ENCODE peak calls at places on chromosome 21, in five cellular contexts. K, I, N, X and M are unnamed samples.

GRCh38 chr21:41891132-41891531 is 12.0 kb upstream of the PRDM15 start:
- DNase-seq in K (no peak), I (no peak), N (no peak), X (no peak), M (no peak)

GRCh38 chr21:40333731-40334130 is 466.5 kb downstream of the PCP4 start:
- DNase-seq in K (no peak), I (no peak), N (no peak), X (no peak), M (no peak)

GRCh38 chr21:36150192-36150711 is 6.4 kb upstream of the DOP1B start:
- DNase-seq in K (peak; percentile 58), I (no peak), N (peak; percentile 53), X (no peak), M (no peak)

GRCh38 chr21:20698585-20698984 is 299.6 kb upstream of the NCAM2 start:
- DNase-seq in K (no peak), I (no peak), N (no peak), X (no peak), M (no peak)

GRCh38 chr21:21175798-21176334 is 177.7 kb downstream of the NCAM2 start:
- DNase-seq in K (no peak), I (no peak), N (no peak), X (no peak), M (no peak)

GRCh38 chr21:25891596-25891995 is 156.8 kb downstream of the GABPA start:
- DNase-seq in K (no peak), I (no peak), N (no peak), X (no peak), M (no peak)

GRCh38 chr21:37366488-37367300 is at the start of gene DYRK1A:
- DNase-seq in K (peak; percentile 99), I (peak; percentile 95), N (peak; percentile 98), X (peak; percentile 96), M (peak; percentile 84)

GRCh38 chr21:22374218-22374969 is 1376.2 kb downstream of the NCAM2 start:
- DNase-seq in K (no peak), I (no peak), N (no peak), X (no peak), M (no peak)

GRCh38 chr21:26850116-26850643 is 5.0 kb upstream of the ADAMTS1 start:
- DNase-seq in K (peak; percentile 75), I (no peak), N (no peak), X (no peak), M (peak; percentile 27)

GRCh38 chr21:18499761-18500376 is 96.3 kb upstream of the TMPRSS15 start:
- DNase-seq in K (peak; percentile 52), I (no peak), N (peak; percentile 83), X (no peak), M (no peak)

GRCh38 chr21:32359719-32360260 is 33.0 kb downstream of the URB1 start:
- DNase-seq in K (no peak), I (no peak), N (peak; percentile 65), X (no peak), M (no peak)

GRCh38 chr21:37128069-37128468 is 55.0 kb downstream of the TTC3 start:
- DNase-seq in K (no peak), I (no peak), N (no peak), X (no peak), M (no peak)

GRCh38 chr21:41653944-41654625 is 112.8 kb downstream of the RIPK4 start:
- DNase-seq in K (peak; percentile 42), I (no peak), N (no peak), X (peak; percentile 50), M (no peak)

GRCh38 chr21:24955275-24955961 is 651.9 kb downstream of the MRPL39 start:
- DNase-seq in K (no peak), I (no peak), N (no peak), X (no peak), M (no peak)

GRCh38 chr21:26007911-26008579 is 162.5 kb downstream of the APP start:
- DNase-seq in K (peak; percentile 74), I (no peak), N (no peak), X (no peak), M (no peak)

GRCh38 chr21:44064852-44065403 is 42.3 kb upstream of the PWP2 start:
- DNase-seq in K (no peak), I (no peak), N (no peak), X (no peak), M (no peak)

GRCh38 chr21:32088471-32088870 is 190.4 kb downstream of the MIS18A start:
- DNase-seq in K (no peak), I (no peak), N (no peak), X (no peak), M (no peak)

GRCh38 chr21:31111093-31111492 is 72.8 kb upstream of the KRTAP19-8 start:
- DNase-seq in K (no peak), I (no peak), N (no peak), X (no peak), M (no peak)

GRCh38 chr21:36629061-36629460 is 69.9 kb upstream of the SIM2 start:
- DNase-seq in K (no peak), I (no peak), N (no peak), X (no peak), M (no peak)

GRCh38 chr21:37095821-37096220 is 22.8 kb downstream of the TTC3 start:
- DNase-seq in K (no peak), I (no peak), N (no peak), X (no peak), M (no peak)

GRCh38 chr21:25639922-25640670 is 1.0 kb downstream of the JAM2 start:
- DNase-seq in K (no peak), I (peak; percentile 33), N (peak; percentile 60), X (no peak), M (no peak)

GRCh38 chr21:33117268-33117888 is 47.4 kb downstream of the OLIG1 start:
- DNase-seq in K (no peak), I (no peak), N (no peak), X (no peak), M (no peak)

GRCh38 chr21:43340491-43341348 is 86.2 kb downstream of the SIK1 start:
- DNase-seq in K (peak; percentile 85), I (no peak), N (no peak), X (no peak), M (peak; percentile 19)

GRCh38 chr21:38788275-38788911 is 17.3 kb upstream of the ETS2 start:
- DNase-seq in K (no peak), I (no peak), N (no peak), X (no peak), M (no peak)

GRCh38 chr21:38787461-38788274 is 18.1 kb upstream of the ETS2 start:
- DNase-seq in K (peak; percentile 58), I (no peak), N (no peak), X (no peak), M (peak; percentile 64)

GRCh38 chr21:38790038-38790437 is 15.7 kb upstream of the ETS2 start:
- DNase-seq in K (no peak), I (no peak), N (no peak), X (no peak), M (no peak)

GRCh38 chr21:38790961-38791360 is 14.8 kb upstream of the ETS2 start:
- DNase-seq in K (no peak), I (no peak), N (no peak), X (no peak), M (no peak)

DNA sequence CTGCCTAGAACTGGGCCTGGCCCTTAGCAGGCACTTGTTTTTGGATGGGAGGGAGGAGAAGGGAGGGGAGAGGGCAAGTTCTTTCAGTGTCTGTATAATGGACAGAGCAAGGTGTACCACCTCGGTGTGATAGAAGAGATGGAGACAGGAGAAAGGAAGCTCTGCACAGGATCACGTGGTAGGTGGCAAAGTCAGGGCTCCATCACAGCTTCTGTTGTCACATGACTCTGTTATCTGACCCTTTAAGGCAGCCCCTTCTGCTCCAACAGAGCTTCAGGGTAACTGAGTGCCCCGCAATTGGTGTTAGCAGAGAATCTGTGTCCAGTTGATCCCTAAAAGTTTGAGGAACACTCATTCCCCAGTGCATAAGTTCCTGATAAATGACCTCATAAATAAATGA is 16.5 kb upstream of the ETS2 start:
- DNase-seq in K (no peak), I (no peak), N (no peak), X (no peak), M (no peak)
- TF ChIP-seq CTCF in K (no peak), I (no peak), N (no peak), X (no peak), M (no peak)

GRCh38 chr21:19507682-19508260 is 1104.2 kb upstream of the TMPRSS15 start:
- DNase-seq in K (no peak), I (no peak), N (no peak), X (no peak), M (no peak)
- TF ChIP-seq CTCF in K (no peak), I (no peak), N (no peak), X (no peak), M (peak; percentile 21)

GRCh38 chr21:34519013-34519412 is 7.0 kb upstream of the KCNE1 start:
- DNase-seq in K (no peak), I (no peak), N (no peak), X (no peak), M (no peak)

GRCh38 chr21:34519694-34520093 is 7.7 kb upstream of the KCNE1 start:
- DNase-seq in K (no peak), I (no peak), N (no peak), X (no peak), M (no peak)

GRCh38 chr21:34514576-34515135 is 2.6 kb upstream of the KCNE1 start:
- DNase-seq in K (no peak), I (no peak), N (no peak), X (no peak), M (no peak)

GRCh38 chr21:34517039-34517438 is 5.0 kb upstream of the KCNE1 start:
- DNase-seq in K (no peak), I (no peak), N (no peak), X (no peak), M (no peak)

DNA sequence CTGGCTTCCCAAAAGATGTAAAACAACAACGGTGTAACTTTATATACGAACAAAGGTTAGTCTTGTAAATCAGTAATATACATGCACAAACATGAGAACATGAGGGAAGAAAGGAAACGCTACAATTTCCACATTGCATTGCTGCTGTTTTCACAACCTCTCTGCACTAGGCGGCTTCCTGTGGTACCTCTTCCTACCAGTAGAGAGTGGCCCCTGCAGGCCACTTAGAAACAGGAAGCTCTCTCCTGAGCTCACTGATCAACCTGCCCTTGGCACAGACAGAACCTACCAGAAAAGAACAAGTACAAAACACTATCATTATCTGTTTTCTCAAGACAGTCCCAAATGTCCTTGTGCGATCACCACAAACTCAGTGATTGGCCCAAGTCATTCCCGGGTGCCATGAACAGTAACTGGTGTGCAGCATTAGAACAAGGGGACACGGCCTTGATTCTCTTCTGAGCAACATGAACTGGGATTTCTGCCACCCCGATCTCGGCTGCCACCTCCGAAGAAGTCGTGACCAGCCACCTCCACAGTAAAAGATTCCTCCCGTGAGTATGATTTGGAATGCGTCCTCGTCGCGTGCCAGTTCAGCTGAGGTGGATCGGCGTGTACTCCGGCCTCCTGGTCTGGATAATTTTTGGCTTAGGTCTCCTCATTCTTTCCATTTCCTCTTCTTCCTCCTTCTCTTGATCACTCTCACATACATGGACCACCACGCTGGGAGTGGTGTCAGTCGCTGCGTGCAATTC is 5.7 kb upstream of the KCNE1 start:
- DNase-seq in K (no peak), I (no peak), N (no peak), X (no peak), M (no peak)
- TF ChIP-seq CTCF in K (peak; percentile 11), I (no peak), N (no peak), X (peak; percentile 26), M (peak; percentile 55)

GRCh38 chr21:34970566-34970965 is 78.5 kb downstream of the RUNX1 start:
- DNase-seq in K (no peak), I (no peak), N (no peak), X (no peak), M (no peak)

GRCh38 chr21:34973685-34974084 is 75.4 kb downstream of the RUNX1 start:
- DNase-seq in K (no peak), I (no peak), N (no peak), X (no peak), M (no peak)

GRCh38 chr21:34970126-34970525 is 79.0 kb downstream of the RUNX1 start:
- DNase-seq in K (no peak), I (no peak), N (no peak), X (no peak), M (no peak)

GRCh38 chr21:34969431-34970036 is 79.6 kb downstream of the RUNX1 start:
- DNase-seq in K (peak; percentile 66), I (no peak), N (no peak), X (no peak), M (no peak)

GRCh38 chr21:34971656-34972055 is 77.4 kb downstream of the RUNX1 start:
- DNase-seq in K (no peak), I (no peak), N (no peak), X (no peak), M (no peak)
- TF ChIP-seq CTCF in K (no peak), I (no peak), N (no peak), X (no peak), M (no peak)